ENCODE peak calls at places on chromosome 3, in five cellular contexts. E is MCF 10A, D is pancreas, W is MM.1S, I is GM20000. Z is an unnamed sample.

GRCh38 chr3:9201278-9201677 is 48.2 kb downstream of the SRGAP3 start:
- DNase-seq in W (no peak), D (no peak), E (no peak), I (no peak), Z (no peak)

GRCh38 chr3:9123849-9124248 is 125.6 kb downstream of the SRGAP3 start:
- DNase-seq in E (no peak), W (no peak), D (no peak), I (no peak), Z (no peak)

GRCh38 chr3:140816804-140817203 is 124.8 kb upstream of the SLC25A36 start:
- DNase-seq in I (no peak), D (no peak), W (no peak), E (no peak), Z (no peak)

GRCh38 chr3:83928391-83928790 is 1030.4 kb upstream of the CADM2 start:
- DNase-seq in W (peak), E (peak), I (peak), D (no peak), Z (peak)

GRCh38 chr3:177571271-177571972 is 374.1 kb upstream of the TBL1XR1 start:
- DNase-seq in W (no peak), I (no peak), E (no peak), D (no peak), Z (no peak)

GRCh38 chr3:133209871-133210550 is 171.8 kb downstream of the TMEM108 start:
- DNase-seq in D (no peak), E (no peak), W (no peak), I (no peak), Z (no peak)

GRCh38 chr3:43856351-43856750 is 165.6 kb downstream of the ABHD5 start:
- DNase-seq in I (no peak), D (no peak), E (no peak), W (no peak), Z (no peak)

GRCh38 chr3:192571197-192571791 is 156.0 kb downstream of the FGF12 start:
- DNase-seq in I (no peak), W (no peak), E (peak), D (peak), Z (no peak)

GRCh38 chr3:49377483-49377882 is 19.3 kb upstream of the GPX1 start:
- DNase-seq in D (no peak), W (no peak), E (peak), I (no peak), Z (peak)

GRCh38 chr3:33980252-33980651 is 181.8 kb downstream of the PDCD6IP start:
- DNase-seq in W (peak), E (peak), D (no peak), I (peak), Z (no peak)

GRCh38 chr3:126939347-126939735 is 43.6 kb upstream of the PLXNA1 start:
- DNase-seq in I (no peak), W (no peak), D (no peak), E (no peak), Z (no peak)
- TF ChIP-seq CTCF in I (no peak), W (no peak), D (no peak), E (no peak), Z (peak)

GRCh38 chr3:27590437-27591320 is 106.5 kb upstream of the SLC4A7 start:
- DNase-seq in I (no peak), W (no peak), D (no peak), E (peak), Z (no peak)
- TF ChIP-seq CTCF in I (no peak), W (no peak), D (no peak), E (no peak), Z (no peak)

GRCh38 chr3:142027713-142028112 is 121.6 kb downstream of the TFDP2 start:
- DNase-seq in W (peak), D (no peak), E (peak), I (peak), Z (peak)

GRCh38 chr3:142029052-142029642 is 120.2 kb downstream of the TFDP2 start:
- DNase-seq in W (no peak), I (peak), D (no peak), E (no peak), Z (peak)

GRCh38 chr3:142027295-142027694 is 122.0 kb downstream of the TFDP2 start:
- DNase-seq in W (no peak), I (no peak), E (no peak), D (no peak), Z (no peak)

GRCh38 chr3:142029791-142030190 is 119.6 kb downstream of the TFDP2 start:
- DNase-seq in D (no peak), W (no peak), E (no peak), I (no peak), Z (no peak)

DNA sequence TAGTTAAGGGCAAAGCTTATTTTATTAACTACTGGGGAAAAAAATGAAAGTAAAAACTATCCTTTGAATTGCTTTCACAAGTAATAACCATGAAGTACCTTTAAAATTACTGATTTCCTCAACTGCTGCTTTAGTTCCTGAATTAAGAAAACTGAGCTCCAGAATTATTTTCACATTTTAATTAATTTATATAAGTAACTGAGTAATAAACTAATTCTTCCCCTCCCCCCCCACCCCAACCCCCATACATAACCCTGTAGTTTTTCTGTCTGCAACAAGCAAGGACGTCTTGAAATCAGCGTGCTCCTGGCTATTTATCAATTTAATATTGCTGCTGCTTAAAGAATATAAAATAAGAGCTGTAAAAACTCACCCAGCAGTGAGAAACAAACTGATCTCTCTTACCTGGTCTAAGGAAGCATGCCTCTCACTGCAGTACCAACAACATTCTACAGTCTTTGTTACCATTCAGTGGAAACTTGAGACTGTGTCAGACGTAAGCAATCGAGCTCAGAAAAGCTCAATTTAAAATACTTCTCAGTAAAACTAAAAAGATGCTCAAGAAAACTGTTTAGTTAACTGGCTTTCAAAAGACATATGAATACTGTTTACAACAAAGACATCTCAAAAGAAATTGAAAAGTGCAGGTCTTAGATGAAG is 121.0 kb downstream of the TFDP2 start:
- DNase-seq in W (peak), I (peak), E (peak), D (no peak), Z (peak)
- TF ChIP-seq CTCF in W (no peak), I (no peak), E (no peak), D (no peak), Z (no peak)

GRCh38 chr3:47475570-47476329 is at the start of gene SCAP:
- DNase-seq in I (peak), E (peak), D (peak), W (peak), Z (peak)
- TF ChIP-seq CTCF in I (peak), E (peak), D (peak), W (peak), Z (peak)

DNA sequence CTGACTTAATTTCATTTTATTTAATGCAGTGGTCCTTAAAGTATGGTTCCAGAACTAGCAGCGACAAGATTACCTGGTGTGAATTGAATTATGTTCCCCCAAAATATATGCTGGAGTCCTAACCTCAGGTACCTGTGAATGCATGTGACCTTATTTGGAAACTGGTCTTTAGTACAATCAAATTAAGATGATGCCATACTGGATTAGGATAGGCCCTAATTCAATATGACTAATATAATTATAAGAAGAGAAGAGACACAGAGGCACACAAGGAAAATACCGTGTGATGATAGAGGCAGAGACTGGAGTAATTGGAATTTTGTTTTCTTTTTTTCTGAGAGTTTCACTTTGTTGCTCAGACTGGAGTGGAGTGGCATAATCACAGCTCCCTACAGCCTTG is 12.6 kb upstream of the SPATA16 start:
- DNase-seq in W (no peak), I (no peak), D (no peak), E (no peak), Z (no peak)
- TF ChIP-seq CTCF in W (no peak), I (no peak), D (no peak), E (no peak), Z (no peak)